ENCODE peak calls at places on chromosomes 4 and X, in seven cellular contexts. O is PC-3; C is naive thymus-derived CD4-positive, alpha-beta T cell; I is GM23248; R is right atrium auricular region; T is cardiac muscle cell; A is CD8-positive, alpha-beta memory T cell. K is an unnamed sample. For H3K9me3 and H3K27me3, the result is how much of the 10 kb centered on the place peaks cover.

GRCh38 chrX:66635360-66635759 is 3.5 kb downstream of the EDA2R start:
- DNase-seq in R (no peak), A (no peak), C (no peak), I (peak), O (no peak), T (no peak), K (no peak)

GRCh38 chr4:26181616-26182015 is 139.2 kb upstream of the RBPJ start:
- DNase-seq in A (no peak), T (no peak), C (no peak), O (peak), I (peak), R (no peak), K (no peak)

GRCh38 chr4:98865059-98865458 is 63.9 kb downstream of the EIF4E start:
- DNase-seq in I (no peak), R (no peak), C (no peak), A (no peak), T (no peak), O (no peak), K (no peak)

GRCh38 chr4:39524420-39524957 is 2.8 kb downstream of the UGDH start:
- DNase-seq in O (no peak), I (no peak), T (no peak), C (no peak), A (no peak), R (no peak), K (no peak)

GRCh38 chr4:95209942-95210341 is 338.8 kb downstream of the UNC5C start:
- DNase-seq in A (no peak), I (no peak), R (no peak), O (no peak), T (no peak), C (no peak), K (no peak)

GRCh38 chr4:173821851-173822250 is 291.8 kb upstream of the HAND2 start:
- DNase-seq in I (peak), O (no peak), T (no peak), C (no peak), R (no peak), A (no peak), K (no peak)

GRCh38 chrX:5458300-5458699 is 770.4 kb downstream of the NLGN4X start:
- DNase-seq in I (no peak), O (peak), C (no peak), T (peak), A (no peak), R (no peak), K (no peak)

GRCh38 chr4:153095448-153096204 is 108.6 kb upstream of the TRIM2 start:
- DNase-seq in A (no peak), O (no peak), I (no peak), R (no peak), T (no peak), C (no peak), K (no peak)

GRCh38 chr4:177194906-177195305 is 114.8 kb upstream of the NEIL3 start:
- DNase-seq in I (peak), C (no peak), T (no peak), O (peak), A (no peak), R (no peak), K (no peak)

GRCh38 chr4:114365591-114365990 is 233.0 kb upstream of the UGT8 start:
- DNase-seq in A (no peak), T (no peak), I (no peak), C (no peak), O (no peak), R (no peak), K (no peak)

GRCh38 chr4:1970926-1971325 is 37.8 kb downstream of the NELFA start:
- DNase-seq in I (no peak), T (no peak), R (no peak), C (no peak), O (no peak), A (no peak), K (no peak)

GRCh38 chr4:153832720-153833287 is 43.9 kb upstream of the SFRP2 start:
- DNase-seq in C (no peak), O (no peak), I (no peak), T (no peak), R (no peak), A (no peak), K (no peak)

GRCh38 chr4:58522765-58523382 is 1412.7 kb upstream of the IGFBP7 start:
- DNase-seq in R (no peak), I (no peak), C (no peak), T (no peak), A (no peak), O (no peak), K (no peak)

GRCh38 chr4:18860836-18861530 is 839.4 kb upstream of the LCORL start:
- DNase-seq in O (no peak), A (no peak), T (no peak), R (no peak), C (no peak), I (no peak), K (no peak)

GRCh38 chrX:9668537-9668936 is 97.1 kb downstream of the GPR143 start:
- DNase-seq in O (no peak), C (no peak), T (no peak), R (no peak), A (no peak), I (no peak), K (no peak)

GRCh38 chr4:34258176-34258575 is 1986.1 kb downstream of the ARAP2 start:
- DNase-seq in O (peak), R (no peak), T (no peak), I (no peak), C (no peak), A (no peak), K (no peak)

GRCh38 chr4:46329118-46329976 is 60.6 kb downstream of the GABRA2 start:
- DNase-seq in I (peak), C (no peak), R (no peak), T (peak), O (peak), A (no peak), K (no peak)

GRCh38 chr4:115370490-115370889 is 257.1 kb upstream of the NDST4 start:
- DNase-seq in T (no peak), I (no peak), R (no peak), A (no peak), C (no peak), O (no peak), K (no peak)

GRCh38 chr4:164204434-164204833 is 549.5 kb upstream of the SMIM31 start:
- DNase-seq in A (no peak), O (peak), R (no peak), I (peak), C (no peak), T (peak), K (no peak)

GRCh38 chr4:38128478-38129451 is 168.6 kb downstream of the PTTG2 start:
- DNase-seq in R (peak), O (peak), T (no peak), A (peak), I (peak), C (peak), K (peak)

GRCh38 chr4:26958925-26959653 is 98.4 kb downstream of the STIM2 start:
- DNase-seq in R (no peak), O (no peak), A (no peak), C (no peak), T (no peak), I (no peak), K (no peak)

GRCh38 chr4:3286335-3287175 is 6.3 kb upstream of the RGS12 start:
- DNase-seq in R (no peak), O (no peak), I (no peak), C (no peak), A (no peak), T (no peak), K (no peak)

GRCh38 chrX:151734446-151734845 is at the start of gene CNGA2:
- DNase-seq in R (no peak), A (no peak), I (no peak), T (no peak), C (no peak), O (no peak), K (no peak)

GRCh38 chr4:188811116-188811515 is 671.9 kb downstream of the TRIML1 start:
- DNase-seq in T (no peak), I (no peak), C (no peak), A (no peak), O (no peak), R (no peak), K (no peak)

GRCh38 chrX:109475174-109475891 is 6.6 kb downstream of the GUCY2F start:
- DNase-seq in C (no peak), O (peak), A (no peak), I (peak), T (peak), R (peak), K (no peak)

GRCh38 chr4:8269535-8270417 is at the start of gene HTRA3:
- DNase-seq in O (peak), I (peak), R (peak), A (no peak), T (peak), C (no peak), K (no peak)

DNA sequence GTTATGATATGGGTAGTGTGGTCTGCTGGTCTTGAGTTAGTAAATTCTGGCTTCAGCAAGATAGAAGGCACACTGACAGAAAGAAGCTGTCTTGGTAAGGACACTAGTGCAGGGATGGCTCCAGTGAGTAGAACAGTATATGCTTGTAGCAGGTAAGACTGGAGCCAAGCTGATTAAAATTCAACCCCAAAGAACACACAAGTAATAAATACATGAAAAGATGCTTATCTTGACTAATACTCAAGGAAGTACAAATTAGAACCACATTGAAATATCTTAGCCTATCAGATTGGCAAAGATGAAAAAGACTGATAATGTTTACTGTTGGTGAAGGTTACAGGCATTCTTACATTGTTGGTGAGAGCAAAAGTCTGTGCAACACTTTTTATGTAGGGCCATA is 2.0 kb upstream of the IL9R start:
- DNase-seq in C (no peak), T (no peak), O (no peak), R (no peak), I (no peak), A (no peak), K (no peak)
- H3K9me3 ChIP-seq in C (under half), T (under half), O (under half), R (under half), I (under half), A (under half), K (under half)

GRCh38 chrX:104568304-104568915 is 2.4 kb downstream of the IL1RAPL2 start:
- DNase-seq in I (no peak), C (no peak), T (peak), R (no peak), A (no peak), O (no peak), K (no peak)

GRCh38 chrX:104564921-104565703 is 887 bp upstream of the IL1RAPL2 start:
- DNase-seq in T (no peak), R (no peak), O (no peak), C (no peak), A (no peak), I (peak), K (no peak)

GRCh38 chrX:104565791-104566687 is at the start of gene IL1RAPL2:
- DNase-seq in O (peak), T (peak), C (no peak), A (no peak), R (no peak), I (peak), K (no peak)

GRCh38 chrX:104567506-104567905 is 1.5 kb downstream of the IL1RAPL2 start:
- DNase-seq in R (no peak), A (no peak), I (no peak), C (no peak), O (no peak), T (no peak), K (no peak)

GRCh38 chrX:104566921-104567501 is 1.0 kb downstream of the IL1RAPL2 start:
- DNase-seq in A (no peak), O (peak), R (no peak), C (no peak), T (peak), I (no peak), K (no peak)
- H3K27me3 ChIP-seq in A (under half), O (under half), R (under half), C (under half), T (half or more), I (under half), K (under half)

GRCh38 chr4:71945791-71946190 is 86.0 kb upstream of the NPFFR2 start:
- DNase-seq in T (no peak), I (no peak), C (no peak), A (no peak), O (no peak), R (no peak), K (no peak)
- H3K9me3 ChIP-seq in T (under half), I (under half), C (under half), A (under half), O (under half), R (under half), K (under half)

GRCh38 chrX:72307646-72308051 is 1.9 kb upstream of the CITED1 start:
- DNase-seq in T (no peak), A (no peak), O (no peak), I (peak), C (no peak), R (no peak), K (no peak)

GRCh38 chrX:72308209-72308565 is 2.5 kb upstream of the CITED1 start:
- DNase-seq in O (no peak), T (no peak), R (no peak), A (no peak), C (no peak), I (no peak), K (no peak)

GRCh38 chrX:72305286-72306084 is at the start of gene CITED1:
- DNase-seq in O (no peak), R (no peak), A (no peak), T (no peak), C (no peak), I (peak), K (no peak)

GRCh38 chrX:72306085-72306801 is 529 bp upstream of the CITED1 start:
- DNase-seq in I (peak), R (no peak), A (no peak), T (peak), O (peak), C (no peak), K (no peak)

GRCh38 chrX:72306851-72307645 is 1.3 kb upstream of the CITED1 start:
- DNase-seq in I (peak), R (peak), T (peak), C (no peak), A (peak), O (peak), K (peak)
- H3K27me3 ChIP-seq in I (under half), R (under half), T (half or more), C (under half), A (under half), O (under half), K (under half)

GRCh38 chr4:143156853-143157252 is 27.9 kb upstream of the USP38 start:
- DNase-seq in A (no peak), R (no peak), I (no peak), C (no peak), O (no peak), T (no peak), K (no peak)
- H3K9me3 ChIP-seq in A (under half), R (under half), I (under half), C (under half), O (under half), T (under half), K (under half)

DNA sequence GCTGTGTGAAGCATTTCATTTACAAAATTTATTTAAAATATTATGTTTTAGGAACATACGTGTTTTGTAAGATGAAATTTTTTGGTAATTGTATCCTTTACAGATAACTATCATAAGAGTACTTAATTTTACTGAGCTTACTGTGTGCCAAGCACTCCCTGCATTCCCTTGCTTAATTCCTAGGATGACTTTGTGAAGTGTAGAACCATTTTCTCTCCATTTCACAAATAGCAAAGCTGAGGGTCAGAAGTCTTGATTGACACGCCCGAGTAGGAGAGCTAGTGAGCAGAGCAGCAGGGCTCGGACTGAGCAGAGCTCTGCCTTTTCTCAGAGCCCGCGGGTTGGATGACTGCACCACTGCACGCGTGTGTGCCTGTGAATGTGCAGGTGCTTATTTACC is 30.6 kb downstream of the PIGG start:
- DNase-seq in I (no peak), T (no peak), O (no peak), A (no peak), R (no peak), C (no peak), K (no peak)
- H3K27me3 ChIP-seq in I (under half), T (under half), O (under half), A (under half), R (under half), C (under half), K (under half)